ENCODE peak calls at places on chromosomes 1 and 21, in eight cellular contexts. N, F, Q, O, T, P, G and I are unnamed samples.

GRCh38 chr21:43866233-43866632 is 1.2 kb downstream of the AGPAT3 start:
- DNase-seq in N (peak), F (no peak), Q (peak), O (peak), T (peak), P (peak), G (no peak), I (peak)

GRCh38 chr1:91753878-91754277 is 132.1 kb downstream of the TGFBR3 start:
- DNase-seq in N (no peak), F (no peak), Q (no peak), O (no peak), T (no peak), P (no peak), G (no peak), I (no peak)

GRCh38 chr1:18738617-18739016 is 108.0 kb downstream of the PAX7 start:
- DNase-seq in N (no peak), F (no peak), Q (no peak), O (no peak), T (no peak), P (no peak), G (no peak), I (no peak)

GRCh38 chr1:206505702-206506375 is 1.5 kb upstream of the RASSF5 start:
- DNase-seq in N (no peak), F (no peak), Q (no peak), O (no peak), T (no peak), P (no peak), G (no peak), I (no peak)

GRCh38 chr21:45110873-45111624 is 36.7 kb downstream of the ADARB1 start:
- DNase-seq in N (no peak), F (no peak), Q (no peak), O (no peak), T (no peak), P (no peak), G (no peak), I (no peak)

GRCh38 chr1:173496757-173497323 is 19.7 kb downstream of the PRDX6 start:
- DNase-seq in N (no peak), F (no peak), Q (no peak), O (no peak), T (no peak), P (no peak), G (no peak), I (no peak)

GRCh38 chr21:44425307-44425894 is 29.9 kb upstream of the LRRC3 start:
- DNase-seq in N (no peak), F (no peak), Q (no peak), O (no peak), T (no peak), P (no peak), G (no peak), I (no peak)

GRCh38 chr1:39850606-39851216 is 32.6 kb downstream of the TRIT1 start:
- DNase-seq in N (peak), F (no peak), Q (no peak), O (peak), T (no peak), P (no peak), G (no peak), I (no peak)

GRCh38 chr1:163999131-163999530 is 559.9 kb upstream of the PBX1 start:
- DNase-seq in N (no peak), F (no peak), Q (no peak), O (no peak), T (no peak), P (no peak), G (no peak), I (no peak)

GRCh38 chr1:228798548-228798947 is 63.3 kb downstream of the RHOU start:
- DNase-seq in N (no peak), F (no peak), Q (no peak), O (no peak), T (no peak), P (no peak), G (no peak), I (no peak)

GRCh38 chr1:234102591-234102990 is 198.1 kb downstream of the SLC35F3 start:
- DNase-seq in N (no peak), F (no peak), Q (peak), O (no peak), T (no peak), P (no peak), G (no peak), I (no peak)

GRCh38 chr1:26961826-26962225 is 1.6 kb upstream of the KDF1 start:
- DNase-seq in N (no peak), F (no peak), Q (no peak), O (no peak), T (no peak), P (no peak), G (no peak), I (no peak)

GRCh38 chr1:109914587-109915240 is 4.1 kb downstream of the CSF1 start:
- DNase-seq in N (no peak), F (no peak), Q (no peak), O (no peak), T (no peak), P (no peak), G (no peak), I (no peak)

GRCh38 chr1:109912873-109913272 is 2.2 kb downstream of the CSF1 start:
- DNase-seq in N (no peak), F (no peak), Q (no peak), O (no peak), T (no peak), P (no peak), G (no peak), I (no peak)

GRCh38 chr1:109912214-109912861 is 1.7 kb downstream of the CSF1 start:
- DNase-seq in N (no peak), F (no peak), Q (no peak), O (no peak), T (no peak), P (no peak), G (no peak), I (no peak)

GRCh38 chr1:109910963-109911798 is 532 bp downstream of the CSF1 start:
- DNase-seq in N (no peak), F (no peak), Q (no peak), O (no peak), T (peak), P (no peak), G (no peak), I (no peak)

DNA sequence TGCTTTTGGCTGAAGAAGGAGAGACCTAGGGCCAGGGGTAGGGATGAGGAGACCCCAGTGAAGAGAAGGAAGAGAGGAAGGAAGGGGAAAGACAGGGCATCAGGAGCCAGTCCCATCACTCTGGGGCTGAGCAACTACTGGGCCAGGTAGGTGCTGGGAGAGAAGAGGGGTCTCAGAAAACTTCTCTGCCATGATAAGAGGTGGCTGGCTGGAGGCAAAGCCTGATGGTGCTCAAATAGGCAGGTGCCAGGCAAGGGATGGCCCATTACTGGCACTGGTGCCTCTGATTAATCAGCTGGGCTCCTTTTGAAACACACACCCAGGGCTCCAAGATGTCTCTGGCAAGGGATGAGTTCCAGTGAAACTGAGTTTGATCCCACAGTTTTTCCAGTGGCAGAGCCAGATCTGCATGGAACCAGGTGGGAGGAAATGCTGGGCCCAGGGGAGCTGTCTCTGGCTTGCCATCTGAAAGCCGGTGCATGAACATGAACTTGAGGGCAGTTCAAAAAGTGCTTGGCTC is 2.8 kb downstream of the CSF1 start:
- DNase-seq in N (no peak), F (no peak), Q (no peak), O (no peak), T (no peak), P (no peak), G (no peak), I (no peak)
- TF ChIP-seq POLR2A in N (no peak), F (no peak), Q (no peak), O (no peak), T (peak), P (no peak), G (no peak), I (no peak)

DNA sequence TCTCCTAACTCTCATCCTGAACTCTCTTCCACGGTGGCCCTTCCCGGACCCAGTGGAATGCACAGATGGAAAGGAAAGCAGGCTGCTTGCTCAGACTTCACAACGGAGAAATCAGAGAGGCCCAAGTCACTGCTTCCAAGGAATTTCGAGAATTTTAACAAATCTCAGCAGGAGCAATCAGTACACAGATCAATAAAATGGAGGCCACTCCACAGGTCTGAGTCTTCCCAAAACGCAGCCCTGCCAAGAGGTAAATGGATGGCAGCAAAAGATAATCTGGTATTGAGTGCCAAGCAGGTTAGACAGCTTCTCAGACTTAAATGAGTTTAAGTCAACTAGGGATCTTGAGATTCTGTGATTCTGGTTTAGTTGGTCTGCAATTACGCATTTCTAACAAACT is 81.1 kb upstream of the TIAM1 start:
- DNase-seq in N (no peak), F (no peak), Q (no peak), O (no peak), T (no peak), P (no peak), G (no peak), I (no peak)
- TF ChIP-seq POLR2A in N (no peak), F (no peak), Q (no peak), O (no peak), T (no peak), P (no peak), G (no peak), I (no peak)

GRCh38 chr1:47238935-47239640 is 7.1 kb upstream of the TAL1 start:
- DNase-seq in N (no peak), F (no peak), Q (no peak), O (no peak), T (no peak), P (no peak), G (no peak), I (no peak)
- TF ChIP-seq POLR2A in N (no peak), F (no peak), Q (no peak), O (no peak), T (no peak), P (no peak), G (no peak), I (no peak)

GRCh38 chr1:232805269-232806070 is at the start of gene MAP10:
- DNase-seq in N (peak), F (peak), Q (peak), O (peak), T (peak), P (peak), G (no peak), I (peak)
- TF ChIP-seq POLR2A in N (no peak), F (no peak), Q (no peak), O (no peak), T (peak), P (no peak), G (no peak), I (peak)

GRCh38 chr1:220747426-220748090 is 564 bp upstream of the MTARC2 start:
- DNase-seq in N (no peak), F (no peak), Q (no peak), O (no peak), T (no peak), P (no peak), G (no peak), I (no peak)

GRCh38 chr1:220742520-220742919 is 5.6 kb upstream of the MTARC2 start:
- DNase-seq in N (no peak), F (no peak), Q (no peak), O (no peak), T (no peak), P (no peak), G (no peak), I (no peak)

GRCh38 chr1:220751130-220751529 is 3.0 kb downstream of the MTARC2 start:
- DNase-seq in N (no peak), F (peak), Q (no peak), O (no peak), T (no peak), P (no peak), G (no peak), I (peak)

GRCh38 chr1:220750126-220750525 is 2.0 kb downstream of the MTARC2 start:
- DNase-seq in N (no peak), F (no peak), Q (no peak), O (peak), T (no peak), P (no peak), G (no peak), I (no peak)

DNA sequence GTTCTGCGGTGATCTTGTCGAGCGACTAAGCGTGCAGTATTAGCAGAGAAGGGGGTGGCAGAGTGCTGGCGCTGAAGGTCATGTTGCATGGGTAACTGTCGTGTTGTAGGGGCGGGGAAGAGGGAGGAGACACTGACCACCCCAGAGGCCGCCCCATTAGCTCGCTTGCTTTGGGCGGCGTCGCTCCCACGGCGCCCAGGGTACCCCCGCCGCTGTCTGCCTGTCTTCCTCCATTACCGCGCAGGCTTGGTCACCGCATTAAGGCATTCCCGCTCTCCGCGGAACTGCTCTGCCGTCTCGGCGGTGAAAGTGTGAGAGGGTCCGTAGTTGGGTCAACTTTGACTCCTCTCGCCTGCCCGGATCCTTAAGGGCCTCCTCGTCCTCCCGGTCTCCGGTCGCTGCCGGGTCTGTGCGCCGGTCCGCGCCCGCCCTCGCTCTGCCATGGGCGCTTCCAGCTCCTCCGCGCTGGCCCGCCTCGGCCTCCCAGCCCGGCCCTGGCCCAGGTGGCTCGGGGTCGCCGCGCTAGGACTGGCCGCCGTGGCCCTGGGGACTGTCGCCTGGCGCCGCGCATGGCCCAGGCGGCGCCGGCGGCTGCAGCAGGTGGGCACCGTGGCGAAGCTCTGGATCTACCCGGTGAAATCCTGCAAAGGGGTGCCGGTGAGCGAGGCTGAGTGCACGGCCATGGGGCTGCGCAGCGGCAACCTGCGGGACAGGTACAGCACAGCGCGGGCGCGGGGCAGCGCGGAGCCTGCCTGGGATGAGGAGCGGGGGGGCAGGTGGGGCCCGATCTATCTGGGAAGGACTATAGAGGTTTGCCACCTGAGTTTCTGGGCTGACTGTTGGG is at the start of gene MTARC2:
- DNase-seq in N (peak), F (peak), Q (peak), O (peak), T (peak), P (peak), G (peak), I (peak)
- TF ChIP-seq POLR2A in N (peak), F (peak), Q (peak), O (no peak), T (peak), P (peak), G (peak), I (peak)

GRCh38 chr1:48196168-48196716 is 26.3 kb upstream of the SLC5A9 start:
- DNase-seq in N (no peak), F (no peak), Q (no peak), O (no peak), T (no peak), P (no peak), G (no peak), I (no peak)
- TF ChIP-seq POLR2A in N (no peak), F (no peak), Q (no peak), O (no peak), T (no peak), P (no peak), G (no peak), I (no peak)

GRCh38 chr1:6612641-6613360 is 730 bp upstream of the PHF13 start:
- DNase-seq in N (no peak), F (peak), Q (no peak), O (peak), T (peak), P (peak), G (no peak), I (peak)
- TF ChIP-seq POLR2A in N (peak), F (no peak), Q (peak), O (no peak), T (no peak), P (peak), G (peak), I (peak)

GRCh38 chr1:43997295-43997694 is 5.9 kb downstream of the CCDC24 start:
- DNase-seq in N (no peak), F (no peak), Q (no peak), O (no peak), T (no peak), P (no peak), G (no peak), I (peak)
- TF ChIP-seq POLR2A in N (no peak), F (no peak), Q (no peak), O (no peak), T (no peak), P (no peak), G (no peak), I (no peak)

GRCh38 chr1:93442276-93442675 is 5.6 kb upstream of the FNBP1L start:
- DNase-seq in N (no peak), F (peak), Q (no peak), O (peak), T (no peak), P (no peak), G (no peak), I (peak)
- TF ChIP-seq POLR2A in N (no peak), F (no peak), Q (no peak), O (no peak), T (no peak), P (no peak), G (no peak), I (no peak)

GRCh38 chr1:42958488-42959317 is at the start of gene SLC2A1:
- DNase-seq in N (peak), F (peak), Q (peak), O (peak), T (peak), P (peak), G (peak), I (peak)
- TF ChIP-seq POLR2A in N (peak), F (peak), Q (peak), O (peak), T (peak), P (peak), G (peak), I (peak)